ENCODE peak calls at places on chromosomes 2 and 18, in four cellular contexts. One of them, this sample, is unnamed.

GRCh38 chr2:157784169-157784822 is 91.8 kb downstream of the ACVR1 start:
- DNase-seq in H54: peak; percentile 54
- DNase-seq in testis: no peak
- DNase-seq in ovary: peak; percentile 12
- DNase-seq in this sample: peak; percentile 61

GRCh38 chr2:65278450-65279030 is 50.9 kb downstream of the ACTR2 start:
- DNase-seq in H54: no peak
- DNase-seq in ovary: no peak
- DNase-seq in testis: no peak
- DNase-seq in this sample: peak; percentile 44

GRCh38 chr2:21819475-21819874 is 695.7 kb downstream of the TDRD15 start:
- DNase-seq in testis: no peak
- DNase-seq in H54: no peak
- DNase-seq in ovary: no peak
- DNase-seq in this sample: no peak

GRCh38 chr2:10495311-10495987 is 47.3 kb upstream of the ODC1 start:
- DNase-seq in ovary: no peak
- DNase-seq in testis: no peak
- DNase-seq in H54: no peak
- DNase-seq in this sample: no peak

GRCh38 chr2:45578056-45578843 is 32.8 kb downstream of the SRBD1 start:
- DNase-seq in H54: no peak
- DNase-seq in testis: no peak
- DNase-seq in ovary: no peak
- DNase-seq in this sample: no peak

GRCh38 chr2:240131296-240131695 is 4.8 kb downstream of the COPS9 start:
- DNase-seq in H54: no peak
- DNase-seq in ovary: no peak
- DNase-seq in testis: peak; percentile 3
- DNase-seq in this sample: no peak

GRCh38 chr2:39530423-39530866 is 93.4 kb upstream of the MAP4K3 start:
- DNase-seq in ovary: no peak
- DNase-seq in H54: no peak
- DNase-seq in testis: no peak
- DNase-seq in this sample: no peak

GRCh38 chr2:99238599-99238998 is 16.9 kb downstream of the LYG2 start:
- DNase-seq in ovary: no peak
- DNase-seq in testis: no peak
- DNase-seq in H54: no peak
- DNase-seq in this sample: peak; percentile 26

GRCh38 chr2:201924453-201924852 is 109.2 kb upstream of the FZD7 start:
- DNase-seq in H54: no peak
- DNase-seq in testis: no peak
- DNase-seq in ovary: no peak
- DNase-seq in this sample: no peak

GRCh38 chr18:21306368-21306767 is 64.3 kb downstream of the GREB1L start:
- DNase-seq in H54: no peak
- DNase-seq in ovary: no peak
- DNase-seq in testis: no peak
- DNase-seq in this sample: no peak

GRCh38 chr2:85477884-85478283 is 59.4 kb downstream of the SH2D6 start:
- DNase-seq in ovary: no peak
- DNase-seq in testis: no peak
- DNase-seq in H54: no peak
- DNase-seq in this sample: no peak

GRCh38 chr2:8685697-8686358 is 4.0 kb downstream of the ID2 start:
- DNase-seq in ovary: peak; percentile 64
- DNase-seq in H54: peak; percentile 77
- DNase-seq in testis: peak; percentile 77
- DNase-seq in this sample: peak; percentile 92

GRCh38 chr18:79852561-79853302 is 55.0 kb downstream of the KCNG2 start:
- DNase-seq in H54: no peak
- DNase-seq in testis: peak; percentile 6
- DNase-seq in ovary: no peak
- DNase-seq in this sample: no peak

GRCh38 chr2:113282747-113283533 is 4.2 kb upstream of the PAX8 start:
- DNase-seq in ovary: no peak
- DNase-seq in H54: peak; percentile 62
- DNase-seq in testis: no peak
- DNase-seq in this sample: peak; percentile 50

GRCh38 chr2:151262629-151263028 is 966 bp upstream of the RBM43 start:
- DNase-seq in testis: no peak
- DNase-seq in ovary: no peak
- DNase-seq in H54: no peak
- DNase-seq in this sample: no peak

GRCh38 chr2:10300328-10300920 is 2.3 kb upstream of the HPCAL1 start:
- DNase-seq in H54: no peak
- DNase-seq in ovary: no peak
- DNase-seq in testis: no peak
- DNase-seq in this sample: no peak

GRCh38 chr2:127619901-127620705 is 25.9 kb upstream of the GPR17 start:
- DNase-seq in H54: no peak
- DNase-seq in ovary: no peak
- DNase-seq in testis: no peak
- DNase-seq in this sample: no peak

GRCh38 chr2:119024568-119024967 is 82.6 kb downstream of the MARCO start:
- DNase-seq in ovary: no peak
- DNase-seq in H54: no peak
- DNase-seq in testis: no peak
- DNase-seq in this sample: no peak

GRCh38 chr2:119022678-119023077 is 80.7 kb downstream of the MARCO start:
- DNase-seq in testis: no peak
- DNase-seq in ovary: no peak
- DNase-seq in H54: no peak
- DNase-seq in this sample: no peak

GRCh38 chr2:119023534-119023933 is 81.5 kb downstream of the MARCO start:
- DNase-seq in testis: no peak
- DNase-seq in H54: no peak
- DNase-seq in ovary: no peak
- DNase-seq in this sample: no peak

GRCh38 chr2:119025013-119025412 is 83.0 kb downstream of the MARCO start:
- DNase-seq in ovary: no peak
- DNase-seq in testis: no peak
- DNase-seq in H54: no peak
- DNase-seq in this sample: no peak

GRCh38 chr2:119024152-119024551 is 82.2 kb downstream of the MARCO start:
- DNase-seq in H54: no peak
- DNase-seq in ovary: no peak
- DNase-seq in testis: no peak
- DNase-seq in this sample: no peak
- TF ChIP-seq POLR2A in H54: no peak
- TF ChIP-seq POLR2A in ovary: no peak
- TF ChIP-seq POLR2A in testis: no peak
- TF ChIP-seq POLR2A in this sample: no peak

GRCh38 chr2:208224802-208225201 is 30.1 kb downstream of the IDH1 start:
- DNase-seq in ovary: no peak
- DNase-seq in testis: no peak
- DNase-seq in H54: peak; percentile 25
- DNase-seq in this sample: no peak
- TF ChIP-seq POLR2A in ovary: no peak
- TF ChIP-seq POLR2A in testis: no peak
- TF ChIP-seq POLR2A in H54: no peak
- TF ChIP-seq POLR2A in this sample: no peak

GRCh38 chr2:205613970-205614559 is 68.2 kb upstream of the NRP2 start:
- DNase-seq in ovary: no peak
- DNase-seq in H54: no peak
- DNase-seq in testis: no peak
- DNase-seq in this sample: no peak
- TF ChIP-seq POLR2A in ovary: no peak
- TF ChIP-seq POLR2A in H54: no peak
- TF ChIP-seq POLR2A in testis: no peak
- TF ChIP-seq POLR2A in this sample: no peak

GRCh38 chr2:48415765-48416515 is 114.0 kb upstream of the STON1 start:
- DNase-seq in H54: no peak
- DNase-seq in testis: no peak
- DNase-seq in ovary: no peak
- DNase-seq in this sample: no peak

GRCh38 chr2:48414640-48414979 is 115.3 kb upstream of the STON1 start:
- DNase-seq in ovary: no peak
- DNase-seq in H54: no peak
- DNase-seq in testis: no peak
- DNase-seq in this sample: no peak

GRCh38 chr2:48414196-48414595 is 115.8 kb upstream of the STON1 start:
- DNase-seq in ovary: no peak
- DNase-seq in testis: no peak
- DNase-seq in H54: no peak
- DNase-seq in this sample: no peak

GRCh38 chr2:48413676-48414075 is 116.3 kb upstream of the STON1 start:
- DNase-seq in ovary: no peak
- DNase-seq in H54: no peak
- DNase-seq in testis: no peak
- DNase-seq in this sample: no peak

DNA sequence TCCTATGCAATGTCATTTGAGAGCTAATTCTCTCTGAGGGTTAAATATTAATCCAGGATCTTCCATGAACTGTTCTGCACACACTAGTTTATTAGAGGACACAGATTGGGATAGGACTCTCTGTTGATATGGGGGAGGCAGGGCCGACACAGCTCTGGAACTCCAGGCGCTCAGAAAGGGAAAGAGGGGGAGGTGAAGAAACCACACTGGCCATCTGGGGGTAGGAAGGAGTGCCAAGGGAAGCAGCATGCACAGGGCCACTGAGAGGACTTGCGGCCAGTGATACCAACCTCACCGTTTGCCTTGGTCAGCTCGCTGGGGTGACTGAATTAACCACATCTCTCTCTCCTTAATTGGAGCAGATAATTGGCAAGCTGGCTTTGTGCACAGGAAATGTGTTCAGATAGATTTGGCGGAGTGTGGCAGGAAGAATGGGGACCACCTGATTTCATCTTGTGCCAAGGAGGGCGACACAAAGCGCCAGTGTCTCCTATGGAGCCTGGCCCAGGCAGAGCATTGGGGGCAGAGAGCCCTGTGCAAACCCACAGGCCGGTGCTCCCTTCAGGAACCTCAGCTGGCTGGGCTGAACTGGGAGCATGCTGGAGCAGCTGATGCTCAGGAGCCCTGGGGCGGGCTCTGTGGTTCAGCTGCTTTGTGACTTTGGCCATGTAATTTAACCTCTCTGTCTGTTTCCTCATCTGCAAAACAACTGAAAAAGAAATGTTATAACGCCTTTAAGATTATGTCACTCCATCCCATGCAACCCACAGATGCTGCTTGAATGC is 114.8 kb upstream of the STON1 start:
- DNase-seq in H54: no peak
- DNase-seq in ovary: no peak
- DNase-seq in testis: no peak
- DNase-seq in this sample: no peak
- TF ChIP-seq POLR2A in H54: no peak
- TF ChIP-seq POLR2A in ovary: no peak
- TF ChIP-seq POLR2A in testis: no peak
- TF ChIP-seq POLR2A in this sample: no peak

DNA sequence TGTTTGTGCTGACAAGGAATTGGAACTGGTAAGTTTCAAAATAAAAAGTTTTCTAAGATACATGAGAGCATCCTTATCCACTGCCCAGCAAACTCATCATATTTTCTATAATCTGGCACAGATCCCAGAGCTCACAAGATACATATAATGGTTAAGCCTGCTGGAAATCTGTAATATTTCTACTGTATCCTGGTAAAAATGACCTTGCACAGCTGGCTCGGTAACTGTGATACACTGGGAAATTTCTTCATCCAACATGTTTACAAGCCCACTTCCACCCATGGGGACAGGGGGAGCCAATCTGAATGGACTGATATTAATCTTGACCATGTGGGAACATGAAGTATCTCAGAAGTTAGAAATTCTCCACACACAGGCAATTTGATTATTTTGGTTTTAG is 425.4 kb upstream of the MMADHC start:
- DNase-seq in H54: no peak
- DNase-seq in testis: no peak
- DNase-seq in ovary: no peak
- DNase-seq in this sample: no peak
- TF ChIP-seq POLR2A in H54: no peak
- TF ChIP-seq POLR2A in testis: no peak
- TF ChIP-seq POLR2A in ovary: no peak
- TF ChIP-seq POLR2A in this sample: no peak

DNA sequence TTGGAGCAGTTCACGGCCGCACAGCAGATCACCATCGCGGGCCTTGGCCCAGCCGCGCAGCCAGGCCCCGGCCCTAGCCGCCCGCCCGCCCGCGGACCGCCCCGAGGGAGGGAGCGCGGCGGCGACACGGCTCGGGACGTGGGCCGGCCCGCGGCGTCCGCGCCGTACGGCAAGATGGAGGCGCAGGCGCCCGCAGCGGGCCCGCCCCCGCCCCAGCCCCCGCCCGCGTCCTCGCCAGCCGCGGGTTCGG is at the start of gene THAP4:
- DNase-seq in H54: peak; percentile 93
- DNase-seq in testis: peak; percentile 54
- DNase-seq in ovary: no peak
- DNase-seq in this sample: peak; percentile 69
- TF ChIP-seq POLR2A in H54: peak; percentile 76
- TF ChIP-seq POLR2A in testis: no peak
- TF ChIP-seq POLR2A in ovary: no peak
- TF ChIP-seq POLR2A in this sample: no peak

DNA sequence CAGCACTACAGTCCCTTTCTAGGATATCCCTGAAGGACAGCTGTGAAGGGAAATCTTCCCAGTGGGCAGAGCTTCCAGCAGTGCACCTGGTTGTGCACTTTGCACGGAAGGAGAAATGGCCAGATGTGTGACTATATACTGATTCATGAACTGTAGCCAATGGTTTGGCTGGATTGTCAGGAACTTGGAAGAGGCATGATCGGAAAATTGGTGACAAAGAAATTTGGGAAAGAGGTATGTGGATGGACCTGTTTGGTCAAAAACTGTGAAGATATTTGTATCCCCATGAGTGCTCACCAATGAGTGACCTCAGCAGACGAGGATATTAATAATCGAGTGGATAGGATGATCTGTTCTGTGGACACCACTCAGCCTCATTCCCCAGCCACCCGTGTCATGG is 582.2 kb downstream of the CPS1 start:
- DNase-seq in testis: no peak
- DNase-seq in ovary: no peak
- DNase-seq in H54: no peak
- DNase-seq in this sample: no peak
- TF ChIP-seq POLR2A in testis: no peak
- TF ChIP-seq POLR2A in ovary: no peak
- TF ChIP-seq POLR2A in H54: no peak
- TF ChIP-seq POLR2A in this sample: no peak